ENCODE peak calls at places on chromosomes 12 and 14, in nine cellular contexts. L, A, H, E, Y, B, K, W and J are unnamed samples.
A peak's percentile ranks its signal among the peaks of the same experiment; 100 is the strongest.

GRCh38 chr12:75665216-75665615 is 153.8 kb upstream of the KRR1 start:
- DNase-seq in L (no peak), A (no peak), H (no peak), E (no peak), Y (no peak), B (no peak), K (peak; percentile 57), W (no peak), J (no peak)

GRCh38 chr14:23446291-23446851 is 10.9 kb upstream of the MYH7 start:
- DNase-seq in L (no peak), A (no peak), H (peak; percentile 19), E (no peak), Y (no peak), B (no peak), K (no peak), W (no peak), J (no peak)

GRCh38 chr12:71533703-71534102 is 94.1 kb downstream of the LGR5 start:
- DNase-seq in L (no peak), A (no peak), H (no peak), E (no peak), Y (no peak), B (no peak), K (no peak), W (no peak), J (no peak)

GRCh38 chr14:63470877-63471565 is 72.2 kb downstream of the PPP2R5E start:
- DNase-seq in L (no peak), A (no peak), H (no peak), E (no peak), Y (no peak), B (no peak), K (peak; percentile 84), W (no peak), J (peak; percentile 31)

GRCh38 chr12:92183575-92183974 is 37.9 kb upstream of the BTG1 start:
- DNase-seq in L (no peak), A (no peak), H (no peak), E (no peak), Y (no peak), B (no peak), K (no peak), W (no peak), J (no peak)

GRCh38 chr12:95742586-95742985 is 48.0 kb downstream of the NTN4 start:
- DNase-seq in L (no peak), A (no peak), H (no peak), E (no peak), Y (no peak), B (no peak), K (no peak), W (no peak), J (no peak)

GRCh38 chr14:66038214-66038977 is 447.8 kb upstream of the CCDC196 start:
- DNase-seq in L (no peak), A (no peak), H (no peak), E (no peak), Y (no peak), B (peak; percentile 19), K (peak; percentile 52), W (peak; percentile 16), J (peak; percentile 56)

GRCh38 chr12:113226696-113227095 is 5.4 kb downstream of the TPCN1 start:
- DNase-seq in L (no peak), A (no peak), H (no peak), E (no peak), Y (no peak), B (no peak), K (no peak), W (no peak), J (no peak)

GRCh38 chr12:69510176-69510827 is 40.1 kb downstream of the FRS2 start:
- DNase-seq in L (no peak), A (no peak), H (no peak), E (no peak), Y (no peak), B (no peak), K (no peak), W (no peak), J (no peak)

GRCh38 chr12:50073206-50073605 is 11.9 kb upstream of the SMARCD1 start:
- DNase-seq in L (peak; percentile 65), A (no peak), H (no peak), E (no peak), Y (no peak), B (no peak), K (no peak), W (no peak), J (no peak)

GRCh38 chr12:109994262-109995175 is 1.6 kb downstream of the GIT2 start:
- DNase-seq in L (no peak), A (no peak), H (no peak), E (no peak), Y (no peak), B (no peak), K (no peak), W (no peak), J (no peak)

GRCh38 chr14:54127526-54127925 is 170.9 kb upstream of the BMP4 start:
- DNase-seq in L (no peak), A (no peak), H (no peak), E (no peak), Y (no peak), B (no peak), K (peak; percentile 51), W (peak; percentile 48), J (no peak)

GRCh38 chr12:113298861-113299545 is 35.9 kb downstream of the SLC8B1 start:
- DNase-seq in L (peak; percentile 55), A (peak; percentile 87), H (no peak), E (peak; percentile 60), Y (no peak), B (peak; percentile 74), K (no peak), W (no peak), J (no peak)

GRCh38 chr14:101411770-101412169 is 149.5 kb upstream of the DIO3 start:
- DNase-seq in L (no peak), A (no peak), H (no peak), E (no peak), Y (no peak), B (no peak), K (no peak), W (no peak), J (no peak)

GRCh38 chr14:101412741-101413140 is 148.6 kb upstream of the DIO3 start:
- DNase-seq in L (no peak), A (no peak), H (no peak), E (no peak), Y (no peak), B (no peak), K (no peak), W (no peak), J (no peak)

GRCh38 chr14:101418601-101419000 is 142.7 kb upstream of the DIO3 start:
- DNase-seq in L (no peak), A (no peak), H (no peak), E (no peak), Y (no peak), B (no peak), K (no peak), W (no peak), J (no peak)

GRCh38 chr14:101417434-101417833 is 143.9 kb upstream of the DIO3 start:
- DNase-seq in L (no peak), A (no peak), H (no peak), E (no peak), Y (no peak), B (no peak), K (no peak), W (no peak), J (no peak)
- H3K4me3 ChIP-seq in L (no peak overlapping the region), A (no peak overlapping the region), H (no peak overlapping the region), E (no peak overlapping the region), Y (no peak overlapping the region), B (no peak overlapping the region), K (no peak overlapping the region), W (no peak overlapping the region), J (no peak overlapping the region)

GRCh38 chr12:46365951-46366379 is 6.6 kb downstream of the SLC38A2 start:
- DNase-seq in L (no peak), A (no peak), H (no peak), E (no peak), Y (no peak), B (no peak), K (peak; percentile 27), W (no peak), J (no peak)

GRCh38 chr12:46363582-46364299 is 8.8 kb downstream of the SLC38A2 start:
- DNase-seq in L (no peak), A (no peak), H (no peak), E (no peak), Y (no peak), B (no peak), K (no peak), W (no peak), J (no peak)

GRCh38 chr12:46364300-46364696 is 8.3 kb downstream of the SLC38A2 start:
- DNase-seq in L (no peak), A (no peak), H (no peak), E (no peak), Y (no peak), B (no peak), K (peak; percentile 9), W (no peak), J (no peak)

GRCh38 chr12:46366771-46367170 is 5.8 kb downstream of the SLC38A2 start:
- DNase-seq in L (no peak), A (no peak), H (no peak), E (no peak), Y (no peak), B (no peak), K (peak; percentile 15), W (no peak), J (no peak)

DNA sequence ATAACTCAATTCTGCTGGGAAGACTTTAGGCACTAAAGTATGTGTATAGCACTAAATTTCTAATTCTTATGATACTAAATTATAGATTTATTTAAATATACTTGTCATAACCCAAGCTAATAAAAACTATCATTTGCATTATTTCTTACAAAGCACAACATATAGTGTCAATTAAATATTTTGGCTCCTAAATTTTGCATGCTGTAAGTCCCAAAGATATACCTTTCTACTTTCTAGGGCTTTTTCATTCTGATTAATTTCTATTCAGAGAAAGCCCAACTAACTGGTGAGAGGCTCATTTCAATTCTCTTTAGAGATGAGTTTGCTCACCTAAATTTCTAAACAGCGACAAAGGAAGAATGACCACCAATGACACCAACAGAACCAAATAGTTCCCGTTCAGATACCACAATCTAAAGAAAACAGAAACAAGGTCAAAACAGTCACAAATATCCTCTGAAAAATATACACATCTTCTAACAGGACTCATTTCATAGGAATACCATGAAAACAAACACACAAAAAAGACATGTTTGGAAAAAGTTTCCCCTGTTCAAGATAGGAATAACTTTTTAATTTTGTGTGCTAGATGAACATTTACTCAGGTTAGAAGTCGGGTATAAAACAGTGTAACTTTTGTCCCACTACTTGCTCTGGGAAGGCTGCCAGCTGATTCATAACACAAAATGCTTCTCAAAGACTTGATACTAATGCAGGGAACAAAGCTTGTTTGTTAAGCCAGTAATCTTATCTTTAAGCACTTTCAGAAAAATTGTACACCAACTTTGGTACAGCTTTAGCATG is 7.6 kb downstream of the SLC38A2 start:
- DNase-seq in L (no peak), A (no peak), H (no peak), E (peak; percentile 53), Y (no peak), B (peak; percentile 62), K (peak; percentile 87), W (peak; percentile 82), J (no peak)
- H3K4me3 ChIP-seq in L (no peak overlapping the region), A (peak overlapping the region; percentile 34), H (peak overlapping the region; percentile 1), E (no peak overlapping the region), Y (peak overlapping the region; percentile 92), B (peak overlapping the region; percentile 87), K (peak overlapping the region; percentile 36), W (peak overlapping the region; percentile 10), J (no peak overlapping the region)

GRCh38 chr12:52614381-52615207 is 3.8 kb downstream of the KRT73 start:
- DNase-seq in L (no peak), A (no peak), H (no peak), E (no peak), Y (peak; percentile 35), B (no peak), K (no peak), W (no peak), J (no peak)
- H3K4me3 ChIP-seq in L (no peak overlapping the region), A (no peak overlapping the region), H (no peak overlapping the region), E (no peak overlapping the region), Y (no peak overlapping the region), B (no peak overlapping the region), K (no peak overlapping the region), W (no peak overlapping the region), J (no peak overlapping the region)

GRCh38 chr14:55314449-55314848 is 43.2 kb downstream of the FBXO34 start:
- DNase-seq in L (no peak), A (no peak), H (no peak), E (no peak), Y (no peak), B (no peak), K (no peak), W (no peak), J (no peak)
- H3K4me3 ChIP-seq in L (no peak overlapping the region), A (no peak overlapping the region), H (no peak overlapping the region), E (no peak overlapping the region), Y (no peak overlapping the region), B (no peak overlapping the region), K (no peak overlapping the region), W (no peak overlapping the region), J (no peak overlapping the region)